ENCODE peak calls at places on chromosome 4, in four cellular contexts. One of them, this sample, is unnamed.

GRCh38 chr4:170674176-170674575 is 584.4 kb upstream of the AADAT start:
- DNase-seq in stimulated activated naive B cell treated with anti-CD40 and anti-IgM and Interleukin-4, amounts not matched to agents 10 μg/mL and 1 μg/mL and 100 μg/mL, for 72 hours: no peak
- DNase-seq in effector memory CD4-positive, alpha-beta T cell: no peak
- DNase-seq in stimulated activated CD4-positive, alpha-beta T cell treated with anti-CD3 and anti-CD28 coated beads, TNF-alpha, amount 100 ng/mL, for 48 hours: no peak
- DNase-seq in this sample: no peak

GRCh38 chr4:75939890-75940691 is 722 bp downstream of the NAAA start:
- DNase-seq in stimulated activated naive B cell treated with anti-CD40 and anti-IgM and Interleukin-4, amounts not matched to agents 10 μg/mL and 1 μg/mL and 100 μg/mL, for 72 hours: peak; percentile 70
- DNase-seq in effector memory CD4-positive, alpha-beta T cell: peak; percentile 72
- DNase-seq in stimulated activated CD4-positive, alpha-beta T cell treated with anti-CD3 and anti-CD28 coated beads, TNF-alpha, amount 100 ng/mL, for 48 hours: peak; percentile 73
- DNase-seq in this sample: peak; percentile 74

GRCh38 chr4:146638801-146639351 is at the start of gene POU4F2:
- DNase-seq in stimulated activated naive B cell treated with anti-CD40 and anti-IgM and Interleukin-4, amounts not matched to agents 10 μg/mL and 1 μg/mL and 100 μg/mL, for 72 hours: no peak
- DNase-seq in effector memory CD4-positive, alpha-beta T cell: no peak
- DNase-seq in stimulated activated CD4-positive, alpha-beta T cell treated with anti-CD3 and anti-CD28 coated beads, TNF-alpha, amount 100 ng/mL, for 48 hours: peak; percentile 12
- DNase-seq in this sample: no peak

GRCh38 chr4:52711834-52712171 is 39.4 kb downstream of the ERVMER34-1 start:
- DNase-seq in stimulated activated naive B cell treated with anti-CD40 and anti-IgM and Interleukin-4, amounts not matched to agents 10 μg/mL and 1 μg/mL and 100 μg/mL, for 72 hours: no peak
- DNase-seq in effector memory CD4-positive, alpha-beta T cell: no peak
- DNase-seq in stimulated activated CD4-positive, alpha-beta T cell treated with anti-CD3 and anti-CD28 coated beads, TNF-alpha, amount 100 ng/mL, for 48 hours: no peak
- DNase-seq in this sample: no peak

GRCh38 chr4:145623831-145624230 is 4.6 kb downstream of the MMAA start:
- DNase-seq in stimulated activated naive B cell treated with anti-CD40 and anti-IgM and Interleukin-4, amounts not matched to agents 10 μg/mL and 1 μg/mL and 100 μg/mL, for 72 hours: no peak
- DNase-seq in effector memory CD4-positive, alpha-beta T cell: no peak
- DNase-seq in stimulated activated CD4-positive, alpha-beta T cell treated with anti-CD3 and anti-CD28 coated beads, TNF-alpha, amount 100 ng/mL, for 48 hours: no peak
- DNase-seq in this sample: no peak

GRCh38 chr4:68180858-68181531 is 51.3 kb upstream of the TMPRSS11F start:
- DNase-seq in stimulated activated naive B cell treated with anti-CD40 and anti-IgM and Interleukin-4, amounts not matched to agents 10 μg/mL and 1 μg/mL and 100 μg/mL, for 72 hours: no peak
- DNase-seq in effector memory CD4-positive, alpha-beta T cell: no peak
- DNase-seq in stimulated activated CD4-positive, alpha-beta T cell treated with anti-CD3 and anti-CD28 coated beads, TNF-alpha, amount 100 ng/mL, for 48 hours: no peak
- DNase-seq in this sample: no peak

GRCh38 chr4:46979283-46979682 is 14.1 kb downstream of the GABRA4 start:
- DNase-seq in stimulated activated naive B cell treated with anti-CD40 and anti-IgM and Interleukin-4, amounts not matched to agents 10 μg/mL and 1 μg/mL and 100 μg/mL, for 72 hours: no peak
- DNase-seq in effector memory CD4-positive, alpha-beta T cell: no peak
- DNase-seq in stimulated activated CD4-positive, alpha-beta T cell treated with anti-CD3 and anti-CD28 coated beads, TNF-alpha, amount 100 ng/mL, for 48 hours: no peak
- DNase-seq in this sample: no peak

GRCh38 chr4:5785806-5786680 is 75.0 kb downstream of the EVC start:
- DNase-seq in stimulated activated naive B cell treated with anti-CD40 and anti-IgM and Interleukin-4, amounts not matched to agents 10 μg/mL and 1 μg/mL and 100 μg/mL, for 72 hours: no peak
- DNase-seq in effector memory CD4-positive, alpha-beta T cell: no peak
- DNase-seq in stimulated activated CD4-positive, alpha-beta T cell treated with anti-CD3 and anti-CD28 coated beads, TNF-alpha, amount 100 ng/mL, for 48 hours: no peak
- DNase-seq in this sample: no peak

GRCh38 chr4:17058506-17058905 is 160.1 kb upstream of the LDB2 start:
- DNase-seq in stimulated activated naive B cell treated with anti-CD40 and anti-IgM and Interleukin-4, amounts not matched to agents 10 μg/mL and 1 μg/mL and 100 μg/mL, for 72 hours: no peak
- DNase-seq in effector memory CD4-positive, alpha-beta T cell: no peak
- DNase-seq in stimulated activated CD4-positive, alpha-beta T cell treated with anti-CD3 and anti-CD28 coated beads, TNF-alpha, amount 100 ng/mL, for 48 hours: no peak
- DNase-seq in this sample: no peak

GRCh38 chr4:160514126-160514525 is 1411.2 kb downstream of the RAPGEF2 start:
- DNase-seq in stimulated activated naive B cell treated with anti-CD40 and anti-IgM and Interleukin-4, amounts not matched to agents 10 μg/mL and 1 μg/mL and 100 μg/mL, for 72 hours: no peak
- DNase-seq in effector memory CD4-positive, alpha-beta T cell: no peak
- DNase-seq in stimulated activated CD4-positive, alpha-beta T cell treated with anti-CD3 and anti-CD28 coated beads, TNF-alpha, amount 100 ng/mL, for 48 hours: no peak
- DNase-seq in this sample: no peak

GRCh38 chr4:121696641-121697461 is at the start of gene ANXA5:
- DNase-seq in stimulated activated naive B cell treated with anti-CD40 and anti-IgM and Interleukin-4, amounts not matched to agents 10 μg/mL and 1 μg/mL and 100 μg/mL, for 72 hours: peak; percentile 78
- DNase-seq in effector memory CD4-positive, alpha-beta T cell: peak; percentile 65
- DNase-seq in stimulated activated CD4-positive, alpha-beta T cell treated with anti-CD3 and anti-CD28 coated beads, TNF-alpha, amount 100 ng/mL, for 48 hours: peak; percentile 62
- DNase-seq in this sample: no peak

GRCh38 chr4:170005472-170005871 is 20.7 kb downstream of the MFAP3L start:
- DNase-seq in stimulated activated naive B cell treated with anti-CD40 and anti-IgM and Interleukin-4, amounts not matched to agents 10 μg/mL and 1 μg/mL and 100 μg/mL, for 72 hours: no peak
- DNase-seq in effector memory CD4-positive, alpha-beta T cell: no peak
- DNase-seq in stimulated activated CD4-positive, alpha-beta T cell treated with anti-CD3 and anti-CD28 coated beads, TNF-alpha, amount 100 ng/mL, for 48 hours: no peak
- DNase-seq in this sample: no peak

GRCh38 chr4:36385951-36386561 is 104.6 kb downstream of the DTHD1 start:
- DNase-seq in stimulated activated naive B cell treated with anti-CD40 and anti-IgM and Interleukin-4, amounts not matched to agents 10 μg/mL and 1 μg/mL and 100 μg/mL, for 72 hours: peak; percentile 26
- DNase-seq in effector memory CD4-positive, alpha-beta T cell: peak; percentile 22
- DNase-seq in stimulated activated CD4-positive, alpha-beta T cell treated with anti-CD3 and anti-CD28 coated beads, TNF-alpha, amount 100 ng/mL, for 48 hours: no peak
- DNase-seq in this sample: peak; percentile 18

GRCh38 chr4:18689308-18689915 is 667.9 kb upstream of the LCORL start:
- DNase-seq in stimulated activated naive B cell treated with anti-CD40 and anti-IgM and Interleukin-4, amounts not matched to agents 10 μg/mL and 1 μg/mL and 100 μg/mL, for 72 hours: peak; percentile 2
- DNase-seq in effector memory CD4-positive, alpha-beta T cell: peak; percentile 13
- DNase-seq in stimulated activated CD4-positive, alpha-beta T cell treated with anti-CD3 and anti-CD28 coated beads, TNF-alpha, amount 100 ng/mL, for 48 hours: peak; percentile 4
- DNase-seq in this sample: peak; percentile 24

GRCh38 chr4:184849184-184849583 is 23.4 kb upstream of the ACSL1 start:
- DNase-seq in stimulated activated naive B cell treated with anti-CD40 and anti-IgM and Interleukin-4, amounts not matched to agents 10 μg/mL and 1 μg/mL and 100 μg/mL, for 72 hours: peak; percentile 14
- DNase-seq in effector memory CD4-positive, alpha-beta T cell: no peak
- DNase-seq in stimulated activated CD4-positive, alpha-beta T cell treated with anti-CD3 and anti-CD28 coated beads, TNF-alpha, amount 100 ng/mL, for 48 hours: no peak
- DNase-seq in this sample: no peak

GRCh38 chr4:75715105-75715799 is 9.1 kb upstream of the USO1 start:
- DNase-seq in stimulated activated naive B cell treated with anti-CD40 and anti-IgM and Interleukin-4, amounts not matched to agents 10 μg/mL and 1 μg/mL and 100 μg/mL, for 72 hours: no peak
- DNase-seq in effector memory CD4-positive, alpha-beta T cell: no peak
- DNase-seq in stimulated activated CD4-positive, alpha-beta T cell treated with anti-CD3 and anti-CD28 coated beads, TNF-alpha, amount 100 ng/mL, for 48 hours: no peak
- DNase-seq in this sample: no peak

GRCh38 chr4:145679520-145679919 is 426 bp upstream of the C4orf51 start:
- DNase-seq in stimulated activated naive B cell treated with anti-CD40 and anti-IgM and Interleukin-4, amounts not matched to agents 10 μg/mL and 1 μg/mL and 100 μg/mL, for 72 hours: no peak
- DNase-seq in effector memory CD4-positive, alpha-beta T cell: no peak
- DNase-seq in stimulated activated CD4-positive, alpha-beta T cell treated with anti-CD3 and anti-CD28 coated beads, TNF-alpha, amount 100 ng/mL, for 48 hours: no peak
- DNase-seq in this sample: no peak

GRCh38 chr4:126396703-126397102 is 1081.9 kb downstream of the FAT4 start:
- DNase-seq in stimulated activated naive B cell treated with anti-CD40 and anti-IgM and Interleukin-4, amounts not matched to agents 10 μg/mL and 1 μg/mL and 100 μg/mL, for 72 hours: no peak
- DNase-seq in effector memory CD4-positive, alpha-beta T cell: no peak
- DNase-seq in stimulated activated CD4-positive, alpha-beta T cell treated with anti-CD3 and anti-CD28 coated beads, TNF-alpha, amount 100 ng/mL, for 48 hours: no peak
- DNase-seq in this sample: peak; percentile 2

GRCh38 chr4:60396680-60397079 is 803.4 kb upstream of the ADGRL3 start:
- DNase-seq in stimulated activated naive B cell treated with anti-CD40 and anti-IgM and Interleukin-4, amounts not matched to agents 10 μg/mL and 1 μg/mL and 100 μg/mL, for 72 hours: no peak
- DNase-seq in effector memory CD4-positive, alpha-beta T cell: no peak
- DNase-seq in stimulated activated CD4-positive, alpha-beta T cell treated with anti-CD3 and anti-CD28 coated beads, TNF-alpha, amount 100 ng/mL, for 48 hours: no peak
- DNase-seq in this sample: no peak

GRCh38 chr4:41142946-41143720 is 71.2 kb downstream of the APBB2 start:
- DNase-seq in stimulated activated naive B cell treated with anti-CD40 and anti-IgM and Interleukin-4, amounts not matched to agents 10 μg/mL and 1 μg/mL and 100 μg/mL, for 72 hours: no peak
- DNase-seq in effector memory CD4-positive, alpha-beta T cell: no peak
- DNase-seq in stimulated activated CD4-positive, alpha-beta T cell treated with anti-CD3 and anti-CD28 coated beads, TNF-alpha, amount 100 ng/mL, for 48 hours: no peak
- DNase-seq in this sample: no peak

GRCh38 chr4:14169460-14169859 is 541.9 kb upstream of the BOD1L1 start:
- DNase-seq in stimulated activated naive B cell treated with anti-CD40 and anti-IgM and Interleukin-4, amounts not matched to agents 10 μg/mL and 1 μg/mL and 100 μg/mL, for 72 hours: no peak
- DNase-seq in effector memory CD4-positive, alpha-beta T cell: no peak
- DNase-seq in stimulated activated CD4-positive, alpha-beta T cell treated with anti-CD3 and anti-CD28 coated beads, TNF-alpha, amount 100 ng/mL, for 48 hours: no peak
- DNase-seq in this sample: no peak

GRCh38 chr4:187711586-187711985 is 284.0 kb upstream of the ZFP42 start:
- DNase-seq in stimulated activated naive B cell treated with anti-CD40 and anti-IgM and Interleukin-4, amounts not matched to agents 10 μg/mL and 1 μg/mL and 100 μg/mL, for 72 hours: no peak
- DNase-seq in effector memory CD4-positive, alpha-beta T cell: no peak
- DNase-seq in stimulated activated CD4-positive, alpha-beta T cell treated with anti-CD3 and anti-CD28 coated beads, TNF-alpha, amount 100 ng/mL, for 48 hours: no peak
- DNase-seq in this sample: no peak

GRCh38 chr4:119898211-119898610 is 168.4 kb downstream of the MAD2L1 start:
- DNase-seq in stimulated activated naive B cell treated with anti-CD40 and anti-IgM and Interleukin-4, amounts not matched to agents 10 μg/mL and 1 μg/mL and 100 μg/mL, for 72 hours: no peak
- DNase-seq in effector memory CD4-positive, alpha-beta T cell: no peak
- DNase-seq in stimulated activated CD4-positive, alpha-beta T cell treated with anti-CD3 and anti-CD28 coated beads, TNF-alpha, amount 100 ng/mL, for 48 hours: no peak
- DNase-seq in this sample: no peak

GRCh38 chr4:82988323-82988832 is 22.2 kb downstream of the LIN54 start:
- DNase-seq in stimulated activated naive B cell treated with anti-CD40 and anti-IgM and Interleukin-4, amounts not matched to agents 10 μg/mL and 1 μg/mL and 100 μg/mL, for 72 hours: no peak
- DNase-seq in effector memory CD4-positive, alpha-beta T cell: no peak
- DNase-seq in stimulated activated CD4-positive, alpha-beta T cell treated with anti-CD3 and anti-CD28 coated beads, TNF-alpha, amount 100 ng/mL, for 48 hours: no peak
- DNase-seq in this sample: no peak

GRCh38 chr4:2261110-2261852 is 628 bp downstream of the MXD4 start:
- DNase-seq in stimulated activated naive B cell treated with anti-CD40 and anti-IgM and Interleukin-4, amounts not matched to agents 10 μg/mL and 1 μg/mL and 100 μg/mL, for 72 hours: peak; percentile 29
- DNase-seq in effector memory CD4-positive, alpha-beta T cell: peak; percentile 47
- DNase-seq in stimulated activated CD4-positive, alpha-beta T cell treated with anti-CD3 and anti-CD28 coated beads, TNF-alpha, amount 100 ng/mL, for 48 hours: peak; percentile 55
- DNase-seq in this sample: peak; percentile 20

GRCh38 chr4:157226035-157226434 is 5.5 kb downstream of the GRIA2 start:
- DNase-seq in stimulated activated naive B cell treated with anti-CD40 and anti-IgM and Interleukin-4, amounts not matched to agents 10 μg/mL and 1 μg/mL and 100 μg/mL, for 72 hours: no peak
- DNase-seq in effector memory CD4-positive, alpha-beta T cell: no peak
- DNase-seq in stimulated activated CD4-positive, alpha-beta T cell treated with anti-CD3 and anti-CD28 coated beads, TNF-alpha, amount 100 ng/mL, for 48 hours: no peak
- DNase-seq in this sample: no peak

GRCh38 chr4:173001571-173001970 is 167.0 kb upstream of the GALNT7 start:
- DNase-seq in stimulated activated naive B cell treated with anti-CD40 and anti-IgM and Interleukin-4, amounts not matched to agents 10 μg/mL and 1 μg/mL and 100 μg/mL, for 72 hours: no peak
- DNase-seq in effector memory CD4-positive, alpha-beta T cell: no peak
- DNase-seq in stimulated activated CD4-positive, alpha-beta T cell treated with anti-CD3 and anti-CD28 coated beads, TNF-alpha, amount 100 ng/mL, for 48 hours: no peak
- DNase-seq in this sample: no peak

GRCh38 chr4:166662266-166662843 is 571.9 kb downstream of the SPOCK3 start:
- DNase-seq in stimulated activated naive B cell treated with anti-CD40 and anti-IgM and Interleukin-4, amounts not matched to agents 10 μg/mL and 1 μg/mL and 100 μg/mL, for 72 hours: no peak
- DNase-seq in effector memory CD4-positive, alpha-beta T cell: no peak
- DNase-seq in stimulated activated CD4-positive, alpha-beta T cell treated with anti-CD3 and anti-CD28 coated beads, TNF-alpha, amount 100 ng/mL, for 48 hours: no peak
- DNase-seq in this sample: no peak

GRCh38 chr4:70601422-70602039 is 9.5 kb downstream of the AMBN start:
- DNase-seq in stimulated activated naive B cell treated with anti-CD40 and anti-IgM and Interleukin-4, amounts not matched to agents 10 μg/mL and 1 μg/mL and 100 μg/mL, for 72 hours: peak; percentile 64
- DNase-seq in effector memory CD4-positive, alpha-beta T cell: peak; percentile 50
- DNase-seq in stimulated activated CD4-positive, alpha-beta T cell treated with anti-CD3 and anti-CD28 coated beads, TNF-alpha, amount 100 ng/mL, for 48 hours: peak; percentile 18
- DNase-seq in this sample: peak; percentile 64

GRCh38 chr4:38654273-38654672 is 9.7 kb upstream of the KLF3 start:
- DNase-seq in stimulated activated naive B cell treated with anti-CD40 and anti-IgM and Interleukin-4, amounts not matched to agents 10 μg/mL and 1 μg/mL and 100 μg/mL, for 72 hours: no peak
- DNase-seq in effector memory CD4-positive, alpha-beta T cell: peak; percentile 12
- DNase-seq in stimulated activated CD4-positive, alpha-beta T cell treated with anti-CD3 and anti-CD28 coated beads, TNF-alpha, amount 100 ng/mL, for 48 hours: no peak
- DNase-seq in this sample: no peak

GRCh38 chr4:3372933-3373465 is 68.8 kb upstream of the HGFAC start:
- DNase-seq in stimulated activated naive B cell treated with anti-CD40 and anti-IgM and Interleukin-4, amounts not matched to agents 10 μg/mL and 1 μg/mL and 100 μg/mL, for 72 hours: peak; percentile 69
- DNase-seq in effector memory CD4-positive, alpha-beta T cell: no peak
- DNase-seq in stimulated activated CD4-positive, alpha-beta T cell treated with anti-CD3 and anti-CD28 coated beads, TNF-alpha, amount 100 ng/mL, for 48 hours: no peak
- DNase-seq in this sample: peak; percentile 92

GRCh38 chr4:25666031-25666630 is 10.5 kb downstream of the SLC34A2 start:
- DNase-seq in stimulated activated naive B cell treated with anti-CD40 and anti-IgM and Interleukin-4, amounts not matched to agents 10 μg/mL and 1 μg/mL and 100 μg/mL, for 72 hours: no peak
- DNase-seq in effector memory CD4-positive, alpha-beta T cell: no peak
- DNase-seq in stimulated activated CD4-positive, alpha-beta T cell treated with anti-CD3 and anti-CD28 coated beads, TNF-alpha, amount 100 ng/mL, for 48 hours: no peak
- DNase-seq in this sample: no peak